ENCODE peak calls at places on chromosomes 5 and 9, in five cellular contexts. G, M, A, P and S are unnamed samples.
A peak's percentile ranks its signal among the peaks of the same experiment; 100 is the strongest.

GRCh38 chr9:121463026-121463827 is 36.4 kb downstream of the GGTA1 start:
- DNase-seq in A (peak; percentile 9), P (no peak), G (peak; percentile 47), M (no peak), S (no peak)

GRCh38 chr5:124414973-124415372 is 331.5 kb downstream of the ZNF608 start:
- DNase-seq in A (no peak), G (no peak), M (no peak), P (no peak), S (no peak)

GRCh38 chr9:106588601-106589000 is 274.4 kb upstream of the ZNF462 start:
- DNase-seq in G (no peak), A (peak; percentile 84), M (no peak), P (no peak), S (no peak)

GRCh38 chr5:167485395-167485794 is 806.0 kb upstream of the WWC1 start:
- DNase-seq in M (no peak), G (no peak), P (no peak), A (no peak), S (no peak)

GRCh38 chr9:120877276-120878034 is 467 bp upstream of the PHF19 start:
- DNase-seq in G (peak; percentile 65), M (peak; percentile 53), P (no peak), A (peak; percentile 76), S (peak; percentile 44)

GRCh38 chr9:128383007-128383753 is 12.0 kb downstream of the URM1 start:
- DNase-seq in M (no peak), P (no peak), A (no peak), G (peak; percentile 42), S (no peak)

GRCh38 chr9:81264516-81264915 is 424.8 kb downstream of the TLE1 start:
- DNase-seq in G (no peak), A (peak; percentile 27), M (no peak), P (no peak), S (no peak)

GRCh38 chr9:15837079-15837679 is 284.3 kb downstream of the CCDC171 start:
- DNase-seq in G (peak; percentile 66), M (no peak), A (peak; percentile 67), P (peak; percentile 10), S (peak; percentile 4)

GRCh38 chr5:154588091-154588762 is 110.2 kb upstream of the HAND1 start:
- DNase-seq in P (no peak), A (no peak), M (no peak), G (no peak), S (no peak)

GRCh38 chr9:17625644-17626388 is 47.0 kb downstream of the SH3GL2 start:
- DNase-seq in M (peak; percentile 60), G (no peak), A (peak; percentile 36), P (no peak), S (no peak)

GRCh38 chr5:42691413-42691861 is 65.2 kb upstream of the CCDC152 start:
- DNase-seq in G (no peak), M (no peak), P (no peak), A (no peak), S (no peak)

GRCh38 chr5:131906668-131907067 is 38.8 kb downstream of the MEIKIN start:
- DNase-seq in M (no peak), G (no peak), A (no peak), P (no peak), S (no peak)

GRCh38 chr5:5278201-5278814 is 138.2 kb downstream of the ADAMTS16 start:
- DNase-seq in A (no peak), G (no peak), P (no peak), M (no peak), S (no peak)

GRCh38 chr9:27787941-27788340 is 214.7 kb upstream of the C9orf72 start:
- DNase-seq in G (no peak), A (no peak), M (no peak), P (no peak), S (no peak)

GRCh38 chr9:75001719-75002421 is 26.2 kb downstream of the CARNMT1 start:
- DNase-seq in P (peak; percentile 84), A (peak; percentile 76), M (no peak), G (no peak), S (peak; percentile 23)